ENCODE peak calls at places on chromosomes 3 and 15, in four cellular contexts. Z, N, Q and H are unnamed samples.

GRCh38 chr3:190077646-190078045 is 43.1 kb downstream of the P3H2 start:
- DNase-seq in Q (no peak), N (no peak), Z (no peak), H (no peak)

GRCh38 chr15:80517290-80517689 is 113.1 kb downstream of the ARNT2 start:
- DNase-seq in Q (no peak), N (no peak), Z (no peak), H (no peak)

GRCh38 chr3:19888428-19889152 is 45.4 kb downstream of the EFHB start:
- DNase-seq in Z (no peak), Q (no peak), N (no peak), H (no peak)

GRCh38 chr15:39638041-39638440 is 57.2 kb downstream of the THBS1 start:
- DNase-seq in N (no peak), Z (no peak), Q (no peak), H (no peak)

GRCh38 chr3:72143322-72143721 is 358.4 kb upstream of the PROK2 start:
- DNase-seq in Q (no peak), Z (no peak), N (no peak), H (no peak)

GRCh38 chr15:45112592-45113379 is 1.2 kb downstream of the DUOX2 start:
- DNase-seq in Z (peak; percentile 73), Q (no peak), N (no peak), H (no peak)

GRCh38 chr15:64044315-64045105 is 1.8 kb downstream of the DAPK2 start:
- DNase-seq in N (no peak), Z (no peak), Q (no peak), H (no peak)

GRCh38 chr3:195884691-195885035 is 23.7 kb downstream of the TNK2 start:
- DNase-seq in N (no peak), Q (no peak), Z (no peak), H (peak; percentile 54)

GRCh38 chr3:123383101-123384053 is 65.5 kb downstream of the ADCY5 start:
- DNase-seq in N (no peak), Z (peak; percentile 47), Q (no peak), H (no peak)

GRCh38 chr3:160134964-160135363 is 90.3 kb upstream of the C3orf80 start:
- DNase-seq in N (no peak), Q (no peak), Z (no peak), H (no peak)

GRCh38 chr3:28232659-28233058 is 8.8 kb upstream of the CMC1 start:
- DNase-seq in Q (no peak), Z (no peak), N (no peak), H (no peak)

GRCh38 chr3:65425880-65426279 is 612.8 kb downstream of the MAGI1 start:
- DNase-seq in N (no peak), Q (no peak), Z (peak; percentile 29), H (no peak)

GRCh38 chr15:85711590-85712192 is 83.0 kb downstream of the KLHL25 start:
- DNase-seq in N (no peak), Z (no peak), Q (no peak), H (no peak)

DNA sequence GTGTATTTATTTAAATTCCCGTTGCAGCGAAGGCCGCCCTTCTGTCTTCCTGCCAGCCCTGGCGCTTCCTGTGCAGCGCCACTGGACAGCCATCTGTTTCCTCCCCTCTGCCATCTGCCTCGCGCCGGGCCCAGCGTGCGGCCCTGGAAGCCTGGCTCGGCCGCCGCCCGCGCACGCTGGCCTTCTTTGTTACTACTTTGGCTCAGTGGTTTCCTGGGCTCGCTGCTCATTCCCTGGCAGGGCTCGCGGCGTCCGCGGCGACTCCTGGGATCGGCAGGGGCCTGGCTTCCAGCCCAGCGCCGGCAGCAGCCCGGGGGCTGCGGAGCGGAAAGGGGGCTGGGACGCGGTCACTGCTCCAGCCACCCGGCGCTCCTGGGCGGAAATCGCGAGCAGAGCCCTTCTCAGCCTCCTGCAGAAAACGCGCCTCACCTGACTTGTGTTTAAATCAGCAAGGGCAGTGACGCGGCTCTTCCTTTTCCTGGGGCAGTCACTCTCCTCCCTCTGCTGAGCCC is 9.9 kb downstream of the CMTM7 start:
- DNase-seq in N (no peak), Z (peak; percentile 91), Q (no peak), H (peak; percentile 95)
- TF ChIP-seq POLR2AphosphoS5 in N (peak; percentile 49), Z (peak; percentile 63), Q (peak; percentile 16), H (peak; percentile 97)

DNA sequence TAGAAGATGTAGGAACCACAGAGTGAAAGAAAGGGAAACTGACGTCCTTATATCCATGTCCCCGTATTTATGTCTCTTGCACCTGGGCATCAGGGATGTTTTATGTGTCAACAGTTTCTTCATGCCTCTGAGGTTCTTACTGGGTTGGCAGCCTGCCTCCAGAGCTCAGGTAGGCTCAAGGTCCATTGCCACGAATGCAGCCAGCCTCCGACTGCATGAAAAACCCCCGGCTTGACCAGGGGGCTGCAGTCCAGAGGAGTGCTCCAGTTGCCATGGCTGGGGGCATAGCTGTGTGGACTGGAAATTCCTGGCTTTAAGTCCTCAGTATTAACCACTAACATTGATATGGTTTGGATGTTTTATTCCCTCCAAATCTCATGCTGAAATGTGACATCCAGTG is 2.8 kb upstream of the CSPG5 start:
- DNase-seq in Z (no peak), N (no peak), Q (no peak), H (no peak)
- TF ChIP-seq POLR2AphosphoS5 in Z (no peak), N (no peak), Q (no peak), H (no peak)

DNA sequence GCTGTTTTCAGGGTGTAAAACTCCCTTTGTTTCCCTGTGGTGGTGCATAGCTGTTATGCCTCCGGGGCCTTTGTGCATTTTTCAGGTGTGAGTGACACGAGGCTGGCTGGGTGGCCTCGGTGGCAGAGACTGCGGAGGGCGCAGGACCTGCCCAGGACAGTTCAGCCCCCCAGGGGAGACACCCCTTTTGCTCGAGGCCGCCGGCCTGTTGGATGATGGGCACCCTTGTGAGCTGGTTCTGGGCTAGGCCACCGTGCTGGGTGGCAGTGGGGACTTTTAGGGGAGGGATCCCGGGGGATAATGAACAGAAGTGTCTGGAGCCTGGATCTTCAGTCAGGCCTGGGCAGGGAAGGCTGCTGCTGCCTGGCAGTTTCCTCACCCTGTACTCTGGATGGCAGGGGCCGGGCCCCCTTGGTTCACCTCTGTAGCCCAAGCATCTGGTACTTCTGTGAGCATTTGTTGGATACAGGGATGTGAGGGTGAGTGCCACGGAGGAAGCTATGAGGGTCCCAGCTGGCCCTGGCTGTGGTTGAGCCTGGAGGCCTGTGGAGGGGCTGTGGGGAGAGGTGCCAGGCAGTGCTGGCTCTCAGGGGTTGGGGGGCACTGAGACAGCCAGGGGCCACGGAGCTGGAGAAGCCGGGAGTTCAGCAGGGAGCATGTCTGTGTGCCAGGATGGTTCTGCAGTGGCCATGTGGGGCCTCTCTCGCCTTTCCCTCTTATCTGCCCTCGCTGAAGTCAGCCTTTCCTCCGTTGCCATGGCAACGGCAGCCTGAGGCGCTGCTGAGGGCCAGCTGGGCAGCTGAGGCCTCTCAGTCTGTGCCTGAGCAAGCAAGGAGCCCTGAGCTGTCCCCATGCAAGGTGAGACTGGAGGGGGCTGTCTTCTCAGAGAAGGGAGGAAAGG is 49.0 kb downstream of the KY start:
- DNase-seq in N (no peak), Z (peak; percentile 89), Q (no peak), H (no peak)
- TF ChIP-seq POLR2AphosphoS5 in N (no peak), Z (no peak), Q (no peak), H (no peak)

DNA sequence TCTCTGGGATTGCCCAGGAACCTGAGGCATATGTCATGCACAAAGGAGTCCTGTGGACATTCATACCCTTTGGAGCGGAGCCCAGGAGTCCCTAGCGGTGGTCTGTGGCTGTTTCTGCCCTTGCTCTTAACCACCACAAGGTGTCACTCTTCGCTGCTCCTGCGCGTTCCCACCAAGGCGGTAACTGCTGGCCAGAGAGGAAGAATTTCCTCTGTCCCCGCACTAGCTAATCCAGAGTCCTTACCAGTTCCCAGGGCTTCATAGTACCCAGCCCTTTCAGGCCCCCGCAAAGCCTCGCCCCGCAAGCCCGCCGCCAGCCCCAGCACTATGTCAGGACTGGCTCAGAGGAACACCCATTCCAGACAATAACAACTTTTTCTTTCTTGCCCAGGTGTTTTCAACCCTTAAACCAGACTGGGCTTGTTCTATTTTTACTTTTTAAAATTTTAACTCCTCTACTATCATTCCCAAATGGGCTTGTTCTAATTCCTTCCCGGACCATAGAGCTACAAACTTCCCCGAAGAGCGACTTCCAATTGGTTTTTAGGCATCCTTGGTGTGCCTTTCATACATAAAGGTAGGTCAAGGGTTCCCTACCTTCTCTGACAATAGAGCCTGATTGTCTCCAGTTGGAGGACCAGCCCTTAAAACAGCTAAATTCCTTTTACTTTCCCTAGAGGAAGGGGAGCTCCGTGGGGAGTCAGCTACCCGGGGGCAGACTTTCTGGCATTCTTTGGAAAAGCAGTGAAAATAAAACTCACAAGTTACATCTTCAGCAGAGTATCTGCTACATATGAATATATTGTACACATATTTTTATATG is 31.8 kb upstream of the ZNF774 start:
- DNase-seq in N (peak; percentile 86), Z (peak; percentile 85), Q (peak; percentile 89), H (peak; percentile 91)
- TF ChIP-seq POLR2AphosphoS5 in N (peak; percentile 46), Z (no peak), Q (no peak), H (peak; percentile 8)

GRCh38 chr3:15636028-15636709 is 34.6 kb downstream of the BTD start:
- DNase-seq in Z (no peak), Q (no peak), N (no peak), H (no peak)

GRCh38 chr3:15633159-15633558 is 31.6 kb downstream of the BTD start:
- DNase-seq in Q (no peak), Z (no peak), N (no peak), H (no peak)

GRCh38 chr3:15637131-15637951 is 35.8 kb downstream of the BTD start:
- DNase-seq in N (no peak), Z (peak; percentile 33), Q (no peak), H (no peak)

GRCh38 chr3:15633766-15634588 is 32.4 kb downstream of the BTD start:
- DNase-seq in Z (peak; percentile 26), Q (no peak), N (no peak), H (no peak)

GRCh38 chr3:15634671-15635661 is 33.4 kb downstream of the BTD start:
- DNase-seq in Z (peak; percentile 33), Q (no peak), N (no peak), H (no peak)
- TF ChIP-seq POLR2AphosphoS5 in Z (peak; percentile 91), Q (no peak), N (no peak), H (no peak)